ENCODE peak calls at places on chromosomes 11 and 22, in six cellular contexts. Z, X, E, L, Y and O are unnamed samples.

GRCh38 chr11:59756845-59757244 is 1.7 kb downstream of the STX3 start:
- DNase-seq in Z (peak), X (peak), E (peak), L (no peak), Y (peak), O (no peak)

GRCh38 chr11:57508341-57509170 is 6.9 kb downstream of the SLC43A1 start:
- DNase-seq in Z (no peak), X (no peak), E (no peak), L (no peak), Y (no peak), O (no peak)

GRCh38 chr11:126312903-126313460 is 9.1 kb downstream of the DCPS start:
- DNase-seq in Z (no peak), X (no peak), E (no peak), L (no peak), Y (no peak), O (no peak)

GRCh38 chr11:35138949-35139881 is at the start of gene CD44:
- DNase-seq in Z (peak), X (peak), E (peak), L (no peak), Y (peak), O (peak)

GRCh38 chr22:49997221-49997599 is 15.4 kb downstream of the IL17REL start:
- DNase-seq in Z (no peak), X (no peak), E (no peak), L (no peak), Y (no peak), O (no peak)

GRCh38 chr11:6609502-6610015 is 2.5 kb downstream of the TAF10 start:
- DNase-seq in Z (peak), X (no peak), E (no peak), L (no peak), Y (no peak), O (no peak)

GRCh38 chr11:90908074-90908473 is 685.2 kb upstream of the CHORDC1 start:
- DNase-seq in Z (no peak), X (no peak), E (no peak), L (no peak), Y (no peak), O (no peak)

GRCh38 chr11:72189448-72190250 is 2.3 kb upstream of the FOLR1 start:
- DNase-seq in Z (no peak), X (no peak), E (no peak), L (no peak), Y (peak), O (no peak)

GRCh38 chr11:1771700-1772099 is 8.0 kb upstream of the CTSD start:
- DNase-seq in Z (no peak), X (peak), E (peak), L (no peak), Y (no peak), O (no peak)

DNA sequence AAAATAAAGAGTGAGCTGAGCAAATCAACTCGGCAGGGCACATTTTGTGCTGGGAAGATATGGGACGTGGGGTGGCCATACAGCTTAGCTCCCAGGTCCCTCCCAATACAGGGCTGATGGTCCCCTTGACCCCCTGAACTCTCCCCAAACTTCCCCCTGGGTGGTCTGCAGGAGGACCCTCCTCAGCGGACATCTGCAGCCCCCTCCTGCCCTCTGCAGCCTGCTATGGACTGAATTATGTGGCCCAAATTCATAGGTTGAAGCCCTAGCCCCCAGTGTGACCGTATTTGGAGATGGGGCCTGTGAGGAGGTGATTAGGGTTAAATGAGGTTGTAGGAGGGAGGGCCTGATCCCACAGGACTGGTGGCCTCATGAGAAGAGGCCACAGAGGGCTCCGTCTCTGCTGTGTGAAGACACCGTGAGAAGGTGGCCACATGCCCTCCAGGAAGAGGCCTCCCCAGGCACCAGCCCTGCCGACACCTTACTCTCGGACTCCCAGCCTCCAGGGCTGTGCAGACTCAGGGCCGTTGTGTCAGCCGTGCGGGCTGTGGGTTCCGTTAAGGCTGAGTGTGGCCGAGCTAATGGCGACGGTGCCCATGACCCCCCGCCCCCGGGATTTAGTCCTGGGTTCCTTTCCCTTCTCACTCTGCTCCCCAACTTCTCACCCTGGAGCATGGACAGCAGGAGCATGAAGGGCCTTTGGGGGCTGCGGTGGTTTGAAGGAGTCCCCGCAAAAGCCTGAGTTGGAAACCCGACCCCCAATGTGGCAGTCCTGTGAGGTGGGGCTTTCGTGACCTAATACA is 1042.8 kb downstream of the BRD1 start:
- DNase-seq in Z (no peak), X (no peak), E (no peak), L (no peak), Y (no peak), O (no peak)
- H3K18ac ChIP-seq in Z (no peak), X (no peak), E (no peak), L (no peak), Y (no peak), O (peak)

GRCh38 chr22:19879996-19880785 is 25.5 kb upstream of the GNB1L start:
- DNase-seq in Z (peak), X (no peak), E (no peak), L (no peak), Y (no peak), O (no peak)

GRCh38 chr22:19878461-19879247 is 24.0 kb upstream of the GNB1L start:
- DNase-seq in Z (no peak), X (peak), E (no peak), L (no peak), Y (no peak), O (no peak)

GRCh38 chr22:19880786-19881569 is 26.3 kb upstream of the GNB1L start:
- DNase-seq in Z (peak), X (peak), E (peak), L (peak), Y (peak), O (peak)

GRCh38 chr22:19879248-19879575 is 24.5 kb upstream of the GNB1L start:
- DNase-seq in Z (peak), X (no peak), E (no peak), L (no peak), Y (no peak), O (no peak)

DNA sequence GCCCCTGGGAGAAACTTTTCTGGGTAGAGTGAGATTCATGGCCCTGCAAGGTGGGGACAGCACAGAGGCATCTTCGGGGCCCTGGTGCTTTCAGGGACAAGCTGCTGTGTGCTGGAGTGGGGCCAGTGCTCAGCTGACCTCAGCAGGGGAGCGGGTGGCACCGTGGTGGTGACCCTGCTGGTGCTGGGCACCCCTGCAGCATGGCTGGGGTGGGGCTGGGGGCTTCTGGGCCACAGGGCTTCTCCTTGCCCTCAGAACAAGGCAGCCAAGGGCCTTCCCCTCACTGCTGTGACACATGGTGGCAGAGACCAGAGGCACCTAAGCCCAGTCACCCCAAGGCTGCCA is 24.9 kb upstream of the GNB1L start:
- DNase-seq in Z (peak), X (no peak), E (no peak), L (no peak), Y (no peak), O (no peak)
- H2AK5ac ChIP-seq in Z (peak), X (peak), E (peak), L (peak), Y (peak), O (peak)

GRCh38 chr11:112481431-112481830 is 220.8 kb upstream of the PLET1 start:
- DNase-seq in Z (no peak), X (no peak), E (no peak), L (no peak), Y (no peak), O (no peak)

GRCh38 chr11:112481893-112482292 is 221.2 kb upstream of the PLET1 start:
- DNase-seq in Z (no peak), X (no peak), E (no peak), L (no peak), Y (peak), O (no peak)

GRCh38 chr11:112477929-112478317 is 217.3 kb upstream of the PLET1 start:
- DNase-seq in Z (no peak), X (no peak), E (no peak), L (no peak), Y (peak), O (no peak)

GRCh38 chr11:112478806-112479205 is 218.1 kb upstream of the PLET1 start:
- DNase-seq in Z (no peak), X (no peak), E (no peak), L (no peak), Y (no peak), O (no peak)

DNA sequence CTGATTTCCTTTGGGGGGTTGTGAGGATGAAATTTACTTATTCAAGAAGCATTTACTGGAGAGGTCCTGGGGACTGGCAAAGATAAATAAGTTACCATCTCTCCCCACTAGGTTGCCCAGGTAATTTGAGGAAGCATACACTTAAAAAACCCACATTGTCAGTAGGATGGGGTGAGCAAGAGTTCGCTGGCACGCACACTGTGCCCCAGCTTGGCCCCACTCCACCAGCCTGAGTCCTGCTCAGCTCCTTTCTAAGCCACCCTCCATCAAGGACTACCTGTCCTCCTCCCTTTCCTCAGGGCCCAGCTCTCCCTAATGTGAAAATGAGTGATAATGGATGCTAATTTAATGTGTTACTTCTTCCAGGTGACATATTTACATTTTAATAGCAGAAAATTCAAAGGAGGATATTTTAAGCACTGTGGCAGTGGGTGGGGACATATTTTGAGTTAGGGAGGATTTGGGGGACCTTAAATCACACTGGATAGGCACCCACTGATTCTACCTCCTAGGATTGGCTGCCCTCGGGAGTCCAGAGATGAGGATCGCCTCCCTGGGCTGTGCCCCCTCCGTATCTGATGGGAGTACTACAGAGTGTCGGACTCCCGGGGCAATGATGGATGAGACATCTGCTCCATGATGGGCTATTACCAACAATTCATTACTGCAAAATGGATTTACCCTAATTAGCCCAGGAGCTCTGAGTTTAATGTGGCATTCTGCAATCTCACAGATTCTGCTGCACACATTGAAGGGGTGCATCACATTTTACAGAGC is 216.7 kb upstream of the PLET1 start:
- DNase-seq in Z (no peak), X (no peak), E (no peak), L (no peak), Y (no peak), O (no peak)
- H3K14ac ChIP-seq in Z (no peak), X (no peak), E (no peak), L (no peak), Y (no peak), O (no peak)

GRCh38 chr22:35257002-35257320 is 332 bp upstream of the HMGXB4 start:
- DNase-seq in Z (no peak), X (no peak), E (no peak), L (no peak), Y (no peak), O (no peak)
- H3K18ac ChIP-seq in Z (peak), X (no peak), E (no peak), L (no peak), Y (no peak), O (no peak)

DNA sequence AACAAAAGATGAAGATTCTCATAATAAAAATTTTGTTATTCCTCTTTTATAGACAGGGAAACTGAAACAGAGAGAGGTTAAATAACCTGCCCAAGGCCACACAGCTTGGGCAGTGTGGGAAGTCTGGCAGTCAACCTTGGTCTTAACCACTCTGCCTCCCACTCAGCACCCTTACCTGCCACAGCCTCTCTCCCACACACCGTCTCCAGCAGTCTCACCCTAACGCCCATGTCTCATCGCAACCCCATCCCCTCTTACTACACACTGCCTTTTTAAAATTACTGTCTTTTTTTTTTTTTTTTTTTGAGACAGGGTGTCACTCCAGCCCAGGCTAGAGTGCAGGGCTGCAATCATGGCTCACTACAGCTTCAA is 25.0 kb downstream of the ARRB1 start:
- DNase-seq in Z (no peak), X (no peak), E (no peak), L (no peak), Y (no peak), O (no peak)
- H2AK5ac ChIP-seq in Z (no peak), X (peak), E (peak), L (no peak), Y (no peak), O (no peak)